ENCODE peak calls at places on chromosomes 12 and 14, in seven cellular contexts. E, J, K, O, H, B and I are unnamed samples.

GRCh38 chr14:30153662-30154061 is 226.0 kb upstream of the PRKD1 start:
- DNase-seq in B (no peak), K (no peak), H (no peak), O (no peak), J (no peak), E (no peak), I (no peak)

GRCh38 chr14:64729386-64730060 is 25.3 kb downstream of the PLEKHG3 start:
- DNase-seq in H (no peak), E (no peak), B (no peak), J (no peak), O (no peak), K (no peak), I (no peak)

GRCh38 chr14:105581551-105582341 is 55.4 kb downstream of the TMEM121 start:
- DNase-seq in O (no peak), K (peak; percentile 82), J (no peak), E (no peak), B (no peak), H (no peak), I (no peak)

GRCh38 chr12:95718001-95718400 is 72.6 kb downstream of the NTN4 start:
- DNase-seq in J (no peak), O (no peak), K (no peak), E (no peak), H (no peak), B (no peak), I (no peak)

GRCh38 chr12:102543494-102543893 is 63.1 kb upstream of the IGF1 start:
- DNase-seq in E (no peak), H (no peak), J (no peak), O (no peak), B (no peak), K (no peak), I (no peak)

GRCh38 chr12:92971869-92972524 is 42.9 kb upstream of the EEA1 start:
- DNase-seq in B (no peak), E (no peak), J (no peak), O (no peak), H (no peak), K (no peak), I (no peak)

GRCh38 chr14:76259029-76259735 is 107.5 kb downstream of the GPATCH2L start:
- DNase-seq in K (no peak), O (no peak), E (no peak), B (no peak), J (no peak), H (no peak), I (no peak)

GRCh38 chr12:91982946-91983345 is 162.7 kb downstream of the BTG1 start:
- DNase-seq in J (no peak), H (no peak), K (no peak), B (no peak), O (no peak), E (no peak), I (no peak)

GRCh38 chr14:69356903-69357543 is 41.1 kb downstream of the ERH start:
- DNase-seq in K (no peak), O (no peak), H (no peak), B (no peak), E (no peak), J (no peak), I (no peak)

GRCh38 chr14:58777541-58777979 is 139.8 kb downstream of the DACT1 start:
- DNase-seq in H (no peak), J (no peak), E (no peak), B (no peak), O (no peak), K (no peak), I (no peak)

GRCh38 chr12:99271071-99271470 is 376.5 kb upstream of the GARIN6 start:
- DNase-seq in K (no peak), O (no peak), E (no peak), J (no peak), B (no peak), H (no peak), I (no peak)

GRCh38 chr12:30926243-30927209 is at the start of gene TSPAN11:
- DNase-seq in H (peak; percentile 78), E (no peak), K (no peak), B (peak; percentile 20), J (peak; percentile 56), O (peak; percentile 40), I (peak; percentile 15)

GRCh38 chr14:74683406-74683805 is 29.5 kb downstream of the AREL1 start:
- DNase-seq in E (no peak), B (no peak), O (no peak), K (peak; percentile 28), H (no peak), J (no peak), I (no peak)

GRCh38 chr12:68374315-68374982 is 42.3 kb upstream of the MDM1 start:
- DNase-seq in K (no peak), E (no peak), O (peak; percentile 32), J (no peak), B (no peak), H (no peak), I (no peak)

GRCh38 chr12:114499338-114499737 is 93.4 kb upstream of the TBX5 start:
- DNase-seq in H (no peak), B (no peak), K (no peak), O (no peak), E (no peak), J (no peak), I (no peak)

GRCh38 chr12:106994579-106995220 is 7.8 kb upstream of the MTERF2 start:
- DNase-seq in J (no peak), E (no peak), B (no peak), H (no peak), O (no peak), K (no peak), I (no peak)

GRCh38 chr14:68522510-68523325 is 270.1 kb downstream of the ZFP36L1 start:
- DNase-seq in O (no peak), J (no peak), K (no peak), B (no peak), E (no peak), H (peak; percentile 37), I (no peak)

GRCh38 chr14:55265197-55265596 is 6.0 kb upstream of the FBXO34 start:
- DNase-seq in O (no peak), K (peak; percentile 76), H (peak; percentile 13), J (no peak), E (no peak), B (no peak), I (no peak)

GRCh38 chr12:2270846-2271245 is 218.1 kb downstream of the CACNA1C start:
- DNase-seq in K (no peak), O (no peak), J (no peak), E (no peak), H (no peak), B (no peak), I (no peak)

GRCh38 chr14:98945611-98946570 is 326.1 kb downstream of the BCL11B start:
- DNase-seq in B (no peak), E (no peak), H (no peak), O (no peak), K (no peak), J (no peak), I (peak; percentile 56)

GRCh38 chr12:120000556-120000955 is 11.5 kb downstream of the BICDL1 start:
- DNase-seq in H (no peak), O (no peak), J (no peak), E (no peak), K (no peak), B (no peak), I (no peak)

GRCh38 chr12:122646568-122647220 is 56.5 kb downstream of the HCAR2 start:
- DNase-seq in O (no peak), B (no peak), J (no peak), H (no peak), E (peak; percentile 23), K (peak; percentile 84), I (no peak)